ENCODE peak calls at places on chromosomes 1 and 21, in five cellular contexts. One of them, this sample, is unnamed.

GRCh38 chr1:115222616-115223402 is 115.2 kb downstream of the NGF start:
- DNase-seq in stomach: no peak
- DNase-seq in Panc1: no peak
- DNase-seq in GM23338: no peak
- DNase-seq in esophagus squamous epithelium: no peak
- DNase-seq in this sample: no peak

GRCh38 chr1:115325876-115326275 is 12.2 kb downstream of the NGF start:
- DNase-seq in Panc1: no peak
- DNase-seq in esophagus squamous epithelium: no peak
- DNase-seq in GM23338: no peak
- DNase-seq in stomach: no peak
- DNase-seq in this sample: no peak

GRCh38 chr1:30378991-30379581 is 344.3 kb downstream of the MATN1 start:
- DNase-seq in Panc1: no peak
- DNase-seq in stomach: peak; percentile 22
- DNase-seq in esophagus squamous epithelium: no peak
- DNase-seq in GM23338: no peak
- DNase-seq in this sample: no peak

GRCh38 chr1:218772575-218772974 is 401.1 kb upstream of the LYPLAL1 start:
- DNase-seq in stomach: no peak
- DNase-seq in esophagus squamous epithelium: no peak
- DNase-seq in GM23338: no peak
- DNase-seq in Panc1: no peak
- DNase-seq in this sample: no peak

GRCh38 chr1:243568793-243569192 is 281.2 kb downstream of the AKT3 start:
- DNase-seq in esophagus squamous epithelium: no peak
- DNase-seq in GM23338: no peak
- DNase-seq in Panc1: no peak
- DNase-seq in stomach: no peak
- DNase-seq in this sample: no peak

GRCh38 chr1:173094539-173094938 is 43.8 kb upstream of the TNFSF18 start:
- DNase-seq in esophagus squamous epithelium: no peak
- DNase-seq in stomach: no peak
- DNase-seq in Panc1: no peak
- DNase-seq in GM23338: no peak
- DNase-seq in this sample: no peak

GRCh38 chr1:220370041-220370700 is 97.9 kb upstream of the RAB3GAP2 start:
- DNase-seq in stomach: no peak
- DNase-seq in GM23338: no peak
- DNase-seq in Panc1: no peak
- DNase-seq in esophagus squamous epithelium: no peak
- DNase-seq in this sample: peak; percentile 14

GRCh38 chr1:3900150-3900968 is at the start of gene C1orf174:
- DNase-seq in GM23338: peak; percentile 97
- DNase-seq in Panc1: peak; percentile 91
- DNase-seq in esophagus squamous epithelium: peak; percentile 99
- DNase-seq in stomach: peak; percentile 95
- DNase-seq in this sample: peak; percentile 97

GRCh38 chr1:178706467-178706866 is 18.6 kb upstream of the RALGPS2 start:
- DNase-seq in Panc1: no peak
- DNase-seq in stomach: no peak
- DNase-seq in esophagus squamous epithelium: no peak
- DNase-seq in GM23338: no peak
- DNase-seq in this sample: no peak

GRCh38 chr1:212667223-212668139 is 32.2 kb downstream of the BATF3 start:
- DNase-seq in esophagus squamous epithelium: no peak
- DNase-seq in Panc1: no peak
- DNase-seq in GM23338: peak; percentile 39
- DNase-seq in stomach: no peak
- DNase-seq in this sample: peak; percentile 58

GRCh38 chr1:20430355-20431290 is 55.4 kb downstream of the CAMK2N1 start:
- DNase-seq in GM23338: peak; percentile 87
- DNase-seq in stomach: no peak
- DNase-seq in Panc1: no peak
- DNase-seq in esophagus squamous epithelium: no peak
- DNase-seq in this sample: no peak

GRCh38 chr1:201808633-201808990 is 20.3 kb upstream of the IPO9 start:
- DNase-seq in Panc1: no peak
- DNase-seq in GM23338: no peak
- DNase-seq in stomach: no peak
- DNase-seq in esophagus squamous epithelium: no peak
- DNase-seq in this sample: no peak

GRCh38 chr21:35059742-35060141 is 10.6 kb upstream of the RUNX1 start:
- DNase-seq in Panc1: no peak
- DNase-seq in stomach: no peak
- DNase-seq in GM23338: no peak
- DNase-seq in esophagus squamous epithelium: no peak
- DNase-seq in this sample: no peak

GRCh38 chr1:41915786-41916571 is 2.7 kb downstream of the HIVEP3 start:
- DNase-seq in Panc1: no peak
- DNase-seq in stomach: peak; percentile 63
- DNase-seq in esophagus squamous epithelium: no peak
- DNase-seq in GM23338: no peak
- DNase-seq in this sample: peak; percentile 46

GRCh38 chr1:35477870-35478269 is 79.3 kb downstream of the KIAA0319L start:
- DNase-seq in Panc1: no peak
- DNase-seq in GM23338: no peak
- DNase-seq in esophagus squamous epithelium: no peak
- DNase-seq in stomach: no peak
- DNase-seq in this sample: no peak

GRCh38 chr1:54212872-54213271 is 12.9 kb downstream of the MRPL37 start:
- DNase-seq in Panc1: no peak
- DNase-seq in stomach: no peak
- DNase-seq in GM23338: no peak
- DNase-seq in esophagus squamous epithelium: no peak
- DNase-seq in this sample: no peak

GRCh38 chr1:85137660-85138059 is 63.2 kb downstream of the SYDE2 start:
- DNase-seq in esophagus squamous epithelium: no peak
- DNase-seq in GM23338: no peak
- DNase-seq in Panc1: no peak
- DNase-seq in stomach: peak; percentile 93
- DNase-seq in this sample: peak; percentile 79

GRCh38 chr1:226891846-226892533 is 21.6 kb downstream of the PSEN2 start:
- DNase-seq in stomach: no peak
- DNase-seq in GM23338: no peak
- DNase-seq in esophagus squamous epithelium: no peak
- DNase-seq in Panc1: no peak
- DNase-seq in this sample: no peak
- H3K27ac ChIP-seq in stomach: no peak overlapping the region
- H3K27ac ChIP-seq in GM23338: no peak overlapping the region
- H3K27ac ChIP-seq in esophagus squamous epithelium: no peak overlapping the region
- H3K27ac ChIP-seq in Panc1: no peak overlapping the region
- H3K27ac ChIP-seq in this sample: peak overlapping the region; percentile 49

DNA sequence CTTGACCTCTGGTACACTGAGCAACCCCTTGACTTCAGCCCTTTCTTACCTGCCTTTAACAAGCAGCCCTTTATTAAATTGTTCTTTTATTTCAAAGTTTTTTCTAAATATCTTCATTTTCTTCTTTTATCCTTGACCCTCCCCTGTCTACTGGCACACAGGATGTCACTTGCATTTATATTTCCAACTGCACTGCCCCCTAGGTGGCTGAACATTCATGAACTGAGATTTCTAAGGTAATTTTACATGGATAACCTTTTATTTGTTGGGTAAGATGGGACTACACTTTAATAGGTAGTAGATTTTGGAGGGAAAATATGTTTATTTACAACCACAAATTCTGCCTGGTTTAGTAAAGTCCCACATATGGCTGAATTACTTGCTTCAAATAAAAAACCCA is 190.0 kb downstream of the ATP6V1G3 start:
- DNase-seq in esophagus squamous epithelium: no peak
- DNase-seq in Panc1: no peak
- DNase-seq in stomach: no peak
- DNase-seq in GM23338: no peak
- DNase-seq in this sample: no peak
- TF ChIP-seq CTCF in esophagus squamous epithelium: no peak
- TF ChIP-seq CTCF in Panc1: no peak
- TF ChIP-seq CTCF in stomach: no peak
- TF ChIP-seq CTCF in GM23338: peak; percentile 30
- TF ChIP-seq CTCF in this sample: no peak

DNA sequence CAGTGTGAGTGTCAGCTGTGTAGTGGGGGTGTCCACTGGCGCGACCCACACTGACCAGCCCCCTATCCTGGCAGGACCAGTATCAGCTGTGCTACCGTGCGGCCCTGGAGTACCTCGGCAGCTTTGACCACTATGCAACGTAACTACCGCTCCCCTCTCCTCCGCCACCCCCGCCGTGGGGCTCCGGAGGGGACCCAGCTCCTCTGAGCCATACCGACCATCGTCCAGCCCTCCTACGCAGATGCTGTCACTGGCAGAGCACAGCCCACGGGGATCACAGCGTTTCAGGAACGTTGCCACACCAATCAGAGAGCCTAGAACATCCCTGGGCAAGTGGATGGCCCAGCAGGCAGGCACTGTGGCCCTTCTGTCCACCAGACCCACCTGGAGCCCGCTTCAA is 28.1 kb upstream of the KDM4A start:
- DNase-seq in GM23338: no peak
- DNase-seq in Panc1: no peak
- DNase-seq in esophagus squamous epithelium: no peak
- DNase-seq in stomach: no peak
- DNase-seq in this sample: no peak
- H3K36me3 ChIP-seq in GM23338: peaks cover 13% of the 10 kb centered on the region
- H3K36me3 ChIP-seq in Panc1: no peaks in the 10 kb centered on the region
- H3K36me3 ChIP-seq in esophagus squamous epithelium: peaks cover 92% of the 10 kb centered on the region
- H3K36me3 ChIP-seq in stomach: peaks cover 37% of the 10 kb centered on the region
- H3K36me3 ChIP-seq in this sample: no peaks in the 10 kb centered on the region

GRCh38 chr1:109531205-109531779 is 8.4 kb upstream of the GPR61 start:
- DNase-seq in esophagus squamous epithelium: no peak
- DNase-seq in GM23338: no peak
- DNase-seq in Panc1: no peak
- DNase-seq in stomach: no peak
- DNase-seq in this sample: no peak

GRCh38 chr1:109529895-109530456 is 9.7 kb upstream of the GPR61 start:
- DNase-seq in stomach: no peak
- DNase-seq in esophagus squamous epithelium: no peak
- DNase-seq in GM23338: no peak
- DNase-seq in Panc1: no peak
- DNase-seq in this sample: no peak

GRCh38 chr1:109530457-109531204 is 9.0 kb upstream of the GPR61 start:
- DNase-seq in stomach: no peak
- DNase-seq in Panc1: no peak
- DNase-seq in GM23338: no peak
- DNase-seq in esophagus squamous epithelium: no peak
- DNase-seq in this sample: no peak

GRCh38 chr1:109532365-109533136 is 7.1 kb upstream of the GPR61 start:
- DNase-seq in Panc1: peak; percentile 61
- DNase-seq in GM23338: peak; percentile 93
- DNase-seq in stomach: peak; percentile 86
- DNase-seq in esophagus squamous epithelium: no peak
- DNase-seq in this sample: peak; percentile 86

GRCh38 chr1:109531826-109532364 is 7.8 kb upstream of the GPR61 start:
- DNase-seq in esophagus squamous epithelium: no peak
- DNase-seq in Panc1: no peak
- DNase-seq in stomach: no peak
- DNase-seq in GM23338: no peak
- DNase-seq in this sample: no peak
- H3K27ac ChIP-seq in esophagus squamous epithelium: no peak overlapping the region
- H3K27ac ChIP-seq in Panc1: no peak overlapping the region
- H3K27ac ChIP-seq in stomach: no peak overlapping the region
- H3K27ac ChIP-seq in GM23338: no peak overlapping the region
- H3K27ac ChIP-seq in this sample: no peak overlapping the region

GRCh38 chr1:62286778-62287224 is 32.4 kb downstream of the KANK4 start:
- DNase-seq in Panc1: no peak
- DNase-seq in stomach: no peak
- DNase-seq in esophagus squamous epithelium: no peak
- DNase-seq in GM23338: peak; percentile 81
- DNase-seq in this sample: no peak
- TF ChIP-seq CTCF in Panc1: no peak
- TF ChIP-seq CTCF in stomach: no peak
- TF ChIP-seq CTCF in esophagus squamous epithelium: no peak
- TF ChIP-seq CTCF in GM23338: no peak
- TF ChIP-seq CTCF in this sample: no peak

GRCh38 chr1:156467906-156468305 is 32.7 kb downstream of the MEF2D start:
- DNase-seq in stomach: no peak
- DNase-seq in Panc1: no peak
- DNase-seq in esophagus squamous epithelium: no peak
- DNase-seq in GM23338: no peak
- DNase-seq in this sample: no peak

GRCh38 chr1:156471496-156472490 is 28.8 kb downstream of the MEF2D start:
- DNase-seq in GM23338: no peak
- DNase-seq in stomach: peak; percentile 98
- DNase-seq in esophagus squamous epithelium: no peak
- DNase-seq in Panc1: no peak
- DNase-seq in this sample: peak; percentile 94

GRCh38 chr1:156467385-156467784 is 33.2 kb downstream of the MEF2D start:
- DNase-seq in stomach: no peak
- DNase-seq in esophagus squamous epithelium: no peak
- DNase-seq in GM23338: no peak
- DNase-seq in Panc1: no peak
- DNase-seq in this sample: no peak

GRCh38 chr1:156468693-156469345 is 31.8 kb downstream of the MEF2D start:
- DNase-seq in Panc1: no peak
- DNase-seq in esophagus squamous epithelium: no peak
- DNase-seq in GM23338: no peak
- DNase-seq in stomach: no peak
- DNase-seq in this sample: peak; percentile 27

DNA sequence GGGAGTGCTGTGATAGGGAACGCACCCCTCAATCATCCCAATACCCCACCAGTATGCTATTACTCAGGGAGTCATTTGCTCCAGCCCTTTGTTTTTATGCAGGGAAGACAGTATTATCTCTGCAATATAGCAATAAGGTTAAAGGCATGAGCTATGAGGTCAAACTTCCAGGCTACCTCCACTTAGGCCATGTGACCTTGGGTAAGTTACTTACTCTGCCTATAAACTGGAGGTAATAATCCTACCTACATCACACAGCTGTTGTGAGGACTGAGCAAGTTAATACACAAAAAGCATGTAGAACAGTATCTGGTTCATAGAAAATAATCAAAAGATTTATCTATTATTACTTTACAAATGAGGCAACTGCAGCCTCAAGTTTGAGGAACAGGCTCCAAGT is 30.1 kb downstream of the MEF2D start:
- DNase-seq in esophagus squamous epithelium: no peak
- DNase-seq in stomach: no peak
- DNase-seq in GM23338: no peak
- DNase-seq in Panc1: no peak
- DNase-seq in this sample: no peak
- H3K36me3 ChIP-seq in esophagus squamous epithelium: peaks cover 100% of the 10 kb centered on the region
- H3K36me3 ChIP-seq in stomach: peaks cover 93% of the 10 kb centered on the region
- H3K36me3 ChIP-seq in GM23338: peaks cover 5% of the 10 kb centered on the region
- H3K36me3 ChIP-seq in Panc1: no peaks in the 10 kb centered on the region
- H3K36me3 ChIP-seq in this sample: peaks cover 90% of the 10 kb centered on the region

GRCh38 chr1:231234506-231234905 is 6.5 kb upstream of the GNPAT start:
- DNase-seq in esophagus squamous epithelium: no peak
- DNase-seq in Panc1: no peak
- DNase-seq in GM23338: no peak
- DNase-seq in stomach: no peak
- DNase-seq in this sample: no peak
- H3K27ac ChIP-seq in esophagus squamous epithelium: no peak overlapping the region
- H3K27ac ChIP-seq in Panc1: no peak overlapping the region
- H3K27ac ChIP-seq in GM23338: no peak overlapping the region
- H3K27ac ChIP-seq in stomach: peak overlapping the region; percentile 54
- H3K27ac ChIP-seq in this sample: no peak overlapping the region

This sample was measured in heart left ventricle.